ENCODE peak calls at places on chromosomes 11 and 22, in nine cellular contexts. H is H9, D is A549, L is SK-N-SH, Y is heart right ventricle, W is PC-3, J is fibroblast of mammary gland, A is GM06990, U is GM12865. F is an unnamed sample.

GRCh38 chr22:39518996-39519680 is 1.2 kb upstream of the ATF4 start:
- DNase-seq in H (no peak), D (no peak), L (peak), Y (no peak), W (peak), J (peak), A (no peak), U (peak), F (no peak)

GRCh38 chr11:117915219-117915618 is 14.0 kb downstream of the TMPRSS13 start:
- DNase-seq in H (peak), D (no peak), L (no peak), Y (no peak), W (no peak), J (no peak), A (no peak), U (no peak), F (no peak)

GRCh38 chr11:6268811-6269210 is 9.2 kb downstream of the CCKBR start:
- DNase-seq in H (no peak), D (no peak), L (no peak), Y (no peak), W (no peak), J (peak), A (no peak), U (no peak), F (no peak)

GRCh38 chr11:45073575-45074225 is 72.7 kb upstream of the PRDM11 start:
- DNase-seq in H (no peak), D (no peak), L (no peak), Y (no peak), W (no peak), J (no peak), A (no peak), U (peak), F (no peak)

GRCh38 chr11:72227316-72228228 is 3.0 kb downstream of the INPPL1 start:
- DNase-seq in H (peak), D (no peak), L (no peak), Y (no peak), W (peak), J (peak), A (no peak), U (no peak), F (peak)

GRCh38 chr11:108943853-108944252 is 279.0 kb downstream of the DDX10 start:
- DNase-seq in H (no peak), D (no peak), L (no peak), Y (no peak), W (peak), J (no peak), A (no peak), U (no peak), F (no peak)

GRCh38 chr22:31923166-31923565 is 21.2 kb upstream of the YWHAH start:
- DNase-seq in H (no peak), D (no peak), L (no peak), Y (peak), W (no peak), J (no peak), A (no peak), U (no peak), F (no peak)

GRCh38 chr11:4891996-4892640 is 10.4 kb downstream of the OR51T1 start:
- DNase-seq in H (no peak), D (no peak), L (no peak), Y (no peak), W (peak), J (peak), A (no peak), U (no peak), F (no peak)

GRCh38 chr11:115941481-115941993 is 437.3 kb upstream of the CADM1 start:
- DNase-seq in H (no peak), D (no peak), L (no peak), Y (peak), W (peak), J (peak), A (no peak), U (peak), F (no peak)

GRCh38 chr22:27456696-27457503 is 344.7 kb downstream of the MN1 start:
- DNase-seq in H (no peak), D (peak), L (no peak), Y (no peak), W (peak), J (peak), A (no peak), U (no peak), F (no peak)

GRCh38 chr11:108511851-108512474 is 13.8 kb upstream of the POGLUT3 start:
- DNase-seq in H (no peak), D (peak), L (no peak), Y (no peak), W (peak), J (peak), A (no peak), U (no peak), F (no peak)

GRCh38 chr11:4436424-4436823 is 12.7 kb upstream of the OR52K2 start:
- DNase-seq in H (no peak), D (no peak), L (no peak), Y (no peak), W (no peak), J (no peak), A (no peak), U (no peak), F (no peak)

GRCh38 chr11:20873054-20873453 is 203.7 kb downstream of the NELL1 start:
- DNase-seq in H (peak), D (peak), L (peak), Y (no peak), W (peak), J (no peak), A (no peak), U (peak), F (peak)

GRCh38 chr11:24163146-24163545 is 333.7 kb upstream of the LUZP2 start:
- DNase-seq in H (no peak), D (no peak), L (no peak), Y (no peak), W (no peak), J (no peak), A (no peak), U (no peak), F (no peak)

GRCh38 chr11:23570828-23571227 is 710.6 kb upstream of the CCDC179 start:
- DNase-seq in H (no peak), D (no peak), L (no peak), Y (no peak), W (peak), J (peak), A (no peak), U (no peak), F (no peak)

GRCh38 chr11:126716456-126717083 is 284.0 kb downstream of the KIRREL3 start:
- DNase-seq in H (peak), D (peak), L (peak), Y (peak), W (peak), J (peak), A (no peak), U (peak), F (peak)
- TF ChIP-seq CTCF in H (peak), D (peak), L (peak), Y (peak), W (peak), J (peak), A (peak), U (peak), F (peak)

GRCh38 chr22:21726650-21727049 is 8.9 kb downstream of the YPEL1 start:
- DNase-seq in H (peak), D (peak), L (peak), Y (no peak), W (peak), J (no peak), A (no peak), U (peak), F (peak)
- TF ChIP-seq CTCF in H (peak), D (peak), L (no peak), Y (no peak), W (peak), J (no peak), A (peak), U (peak), F (peak)

GRCh38 chr11:64649304-64649703 is 58.3 kb downstream of the SLC22A12 start:
- DNase-seq in H (peak), D (peak), L (peak), Y (no peak), W (peak), J (peak), A (no peak), U (peak), F (no peak)
- TF ChIP-seq CTCF in H (peak), D (peak), L (peak), Y (peak), W (peak), J (peak), A (peak), U (peak), F (peak)

DNA sequence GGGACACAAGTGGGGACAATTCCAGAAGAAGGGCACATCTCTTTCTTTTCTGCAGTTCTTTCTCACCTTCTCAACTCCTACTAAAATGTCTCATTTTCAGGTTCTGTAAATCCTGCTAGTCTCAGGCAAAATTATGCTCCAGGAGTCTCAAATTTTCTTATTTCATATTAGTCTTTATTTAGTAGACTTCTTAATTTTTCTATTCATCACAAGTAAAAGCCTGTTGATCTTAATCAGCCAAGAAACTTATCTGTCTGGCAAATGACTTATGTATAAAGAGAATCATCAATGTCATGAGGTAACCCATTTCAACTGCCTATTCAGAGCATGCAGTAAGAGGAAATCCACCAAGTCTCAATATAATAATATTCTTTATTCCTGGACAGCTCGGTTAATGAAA is at the start of gene MS4A2:
- DNase-seq in H (no peak), D (no peak), L (no peak), Y (no peak), W (no peak), J (no peak), A (no peak), U (no peak), F (no peak)
- TF ChIP-seq CTCF in H (no peak), D (no peak), L (no peak), Y (no peak), W (no peak), J (no peak), A (no peak), U (no peak), F (no peak)